ENCODE peak calls at places on chromosome 17, in ten cellular contexts. B is thoracic aorta, P is AG10803, X is tibial nerve, K is lower lobe of right lung, D is GM13977, W is GM13976, Z is right atrium auricular region, I is HFFc6, J is esophagus squamous epithelium. F is an unnamed sample.

GRCh38 chr17:8837438-8838075 is 29.9 kb downstream of the PIK3R6 start:
- DNase-seq in P (no peak), B (no peak), J (no peak), D (no peak), K (no peak), I (no peak), W (no peak), Z (peak; percentile 42), X (no peak), F (no peak)

GRCh38 chr17:920190-920589 is 59.4 kb downstream of the NXN start:
- DNase-seq in B (no peak), W (no peak), I (no peak), J (no peak), X (no peak), K (no peak), Z (no peak), D (no peak), P (no peak), F (no peak)

GRCh38 chr17:8668181-8668740 is 37.7 kb upstream of the MYH10 start:
- DNase-seq in Z (no peak), I (no peak), B (no peak), K (no peak), J (no peak), X (no peak), W (no peak), P (no peak), D (no peak), F (no peak)

GRCh38 chr17:47057831-47058230 is 78.8 kb upstream of the RPRML start:
- DNase-seq in K (no peak), I (no peak), X (no peak), W (no peak), J (no peak), P (no peak), D (no peak), B (no peak), Z (no peak), F (no peak)

GRCh38 chr17:32899240-32900013 is 22.5 kb upstream of the MYO1D start:
- DNase-seq in W (no peak), K (no peak), Z (no peak), D (no peak), J (no peak), I (no peak), B (no peak), X (no peak), P (no peak), F (no peak)

GRCh38 chr17:45743626-45744326 is 40.3 kb upstream of the CRHR1 start:
- DNase-seq in Z (no peak), W (no peak), J (no peak), D (no peak), P (no peak), X (no peak), I (no peak), K (no peak), B (no peak), F (no peak)

GRCh38 chr17:14387036-14387435 is 86.2 kb downstream of the HS3ST3B1 start:
- DNase-seq in B (no peak), I (no peak), W (no peak), Z (no peak), J (no peak), K (no peak), X (no peak), D (no peak), P (no peak), F (no peak)

GRCh38 chr17:32671891-32672290 is 185.1 kb downstream of the CDK5R1 start:
- DNase-seq in Z (no peak), D (no peak), P (peak; percentile 13), B (no peak), K (peak; percentile 53), W (no peak), I (no peak), J (no peak), X (peak; percentile 63), F (peak; percentile 28)

GRCh38 chr17:49090885-49091594 is 41.5 kb upstream of the B4GALNT2 start:
- DNase-seq in J (no peak), Z (no peak), W (no peak), I (no peak), X (no peak), P (no peak), K (no peak), B (no peak), D (no peak), F (no peak)

GRCh38 chr17:40355123-40355803 is 9.3 kb downstream of the GJD3 start:
- DNase-seq in D (peak; percentile 91), B (no peak), W (peak; percentile 90), Z (peak; percentile 83), I (peak; percentile 33), X (peak; percentile 85), J (no peak), P (peak; percentile 43), K (peak; percentile 82), F (peak; percentile 88)

GRCh38 chr17:70767102-70767701 is 597.9 kb downstream of the KCNJ2 start:
- DNase-seq in D (peak; percentile 22), X (no peak), Z (no peak), B (no peak), P (peak; percentile 47), I (peak; percentile 30), K (no peak), W (peak; percentile 28), J (no peak), F (no peak)

GRCh38 chr17:29180051-29180787 is at the start of gene MYO18A:
- DNase-seq in I (peak; percentile 64), B (no peak), D (peak; percentile 97), W (peak; percentile 95), Z (no peak), P (peak; percentile 66), X (peak; percentile 56), J (no peak), K (peak; percentile 87), F (no peak)

GRCh38 chr17:11682646-11683045 is 84.4 kb downstream of the DNAH9 start:
- DNase-seq in Z (no peak), X (peak; percentile 18), J (no peak), K (no peak), D (no peak), W (no peak), I (no peak), B (no peak), P (no peak), F (no peak)
- TF ChIP-seq CTCF in Z (no peak), X (no peak), J (no peak), K (no peak), D (no peak), W (no peak), I (no peak), B (no peak), P (no peak), F (no peak)

DNA sequence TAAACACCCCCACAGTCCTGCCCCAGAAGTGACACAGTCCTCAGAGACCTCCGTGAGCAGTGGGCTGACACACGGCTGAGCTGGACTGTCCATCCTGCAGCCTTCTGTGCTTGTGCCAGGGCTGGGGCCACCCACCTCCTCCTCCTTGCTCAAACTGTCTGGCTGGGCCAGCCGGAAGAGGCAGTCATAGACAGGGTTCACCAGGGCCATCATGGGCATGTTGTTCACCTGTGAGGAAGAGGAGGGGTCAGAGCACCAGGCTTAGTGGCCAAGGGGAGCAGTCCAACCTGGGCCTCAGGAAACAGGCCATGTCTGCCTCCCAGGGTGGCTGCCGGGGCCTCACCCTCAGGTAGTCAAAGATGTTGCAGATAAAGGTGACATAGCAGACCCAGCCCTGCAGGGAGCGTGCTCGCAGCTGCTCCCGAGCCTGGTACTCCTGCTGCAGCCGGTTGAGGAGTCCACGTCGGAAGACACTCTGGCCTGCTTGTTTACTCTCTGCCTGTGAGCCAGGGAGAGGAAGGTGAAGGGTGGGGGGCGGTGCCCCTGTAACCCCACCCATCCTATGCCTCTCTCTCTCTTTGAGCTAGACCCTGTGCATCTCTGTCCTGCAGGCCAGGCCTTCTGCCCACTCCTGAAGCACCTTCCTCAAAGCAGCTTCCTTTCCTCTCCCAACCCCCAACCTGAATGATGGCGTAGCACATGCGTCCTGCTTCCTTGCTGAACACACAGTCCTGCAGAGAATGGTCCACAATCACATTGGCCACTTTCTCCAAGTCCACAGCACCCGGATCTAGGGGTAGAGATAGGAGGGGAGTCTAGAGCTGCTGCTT is 3.4 kb downstream of the MIF4GD start:
- DNase-seq in I (no peak), W (no peak), J (no peak), D (no peak), Z (no peak), K (no peak), B (no peak), P (no peak), X (no peak), F (no peak)
- TF ChIP-seq CTCF in I (peak; percentile 21), W (no peak), J (no peak), D (no peak), Z (no peak), K (no peak), B (no peak), P (no peak), X (no peak), F (no peak)

GRCh38 chr17:44655983-44656700 is at the start of gene MEIOC:
- DNase-seq in K (no peak), P (no peak), D (peak; percentile 70), I (no peak), W (peak; percentile 72), J (no peak), B (no peak), Z (no peak), X (no peak), F (no peak)
- TF ChIP-seq CTCF in K (no peak), P (peak; percentile 16), D (no peak), I (no peak), W (no peak), J (no peak), B (no peak), Z (no peak), X (no peak), F (no peak)

GRCh38 chr17:6857336-6857735 is 25.8 kb upstream of the TEKT1 start:
- DNase-seq in J (no peak), K (no peak), P (no peak), D (no peak), Z (no peak), W (no peak), X (no peak), B (no peak), I (no peak), F (no peak)

GRCh38 chr17:6856054-6856453 is 24.5 kb upstream of the TEKT1 start:
- DNase-seq in P (no peak), Z (no peak), D (no peak), X (no peak), W (no peak), J (no peak), I (no peak), B (no peak), K (no peak), F (no peak)

GRCh38 chr17:6857904-6858303 is 26.4 kb upstream of the TEKT1 start:
- DNase-seq in K (no peak), X (no peak), W (no peak), P (no peak), B (no peak), J (no peak), D (no peak), I (no peak), Z (no peak), F (no peak)

DNA sequence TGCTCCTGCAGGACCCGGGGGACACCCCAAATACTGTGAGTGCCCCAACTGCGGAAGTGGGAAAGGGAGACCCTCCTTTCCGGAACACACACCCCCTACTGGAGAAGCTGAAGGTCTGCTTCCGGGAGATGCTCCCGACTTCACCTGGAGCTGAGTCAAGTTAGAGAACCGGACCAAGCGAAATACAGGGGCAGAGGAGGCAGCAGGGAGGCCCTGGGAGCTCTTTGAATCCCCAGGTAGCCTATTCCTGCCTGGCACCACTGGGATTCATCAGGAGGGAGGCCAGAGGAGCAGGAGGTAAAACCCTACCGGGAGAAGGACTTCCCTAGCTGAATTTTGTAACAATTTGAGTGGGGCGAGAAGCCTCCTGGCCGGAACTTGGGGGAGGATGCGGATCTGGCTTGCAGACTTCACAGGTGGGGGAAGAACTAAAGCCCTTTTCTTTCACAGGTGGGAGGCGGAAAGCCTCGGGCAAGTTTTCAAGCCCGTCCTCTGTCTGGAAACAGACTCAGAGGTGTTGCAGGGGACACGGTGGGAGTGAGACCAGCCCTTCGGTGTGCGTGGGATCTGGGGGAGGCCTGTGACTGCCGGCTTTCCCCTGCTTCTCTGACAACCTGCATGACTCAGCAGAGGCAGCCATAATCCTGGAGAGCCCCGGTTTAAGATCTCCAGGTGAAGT is 22.4 kb upstream of the TEKT1 start:
- DNase-seq in B (no peak), K (no peak), W (no peak), P (no peak), Z (no peak), J (no peak), X (no peak), I (no peak), D (no peak), F (peak; percentile 24)
- TF ChIP-seq CTCF in B (no peak), K (peak; percentile 20), W (no peak), P (peak; percentile 34), Z (peak; percentile 25), J (no peak), X (no peak), I (peak; percentile 64), D (peak; percentile 34), F (no peak)